ENCODE peak calls at places on chromosomes 12 and 14, in seven cellular contexts. A is omental fat pad, O is esophagus squamous epithelium, W is neural progenitor cell, T is fibroblast of mammary gland, Q is left ventricle myocardium inferior, B is body of pancreas. E is an unnamed sample.
A peak's percentile ranks its signal among the peaks of the same experiment; 100 is the strongest.

GRCh38 chr14:64993263-64993662 is 6.6 kb downstream of the FNTB start:
- DNase-seq in Q (no peak), W (no peak), O (no peak), A (no peak), B (no peak), T (no peak), E (no peak)

GRCh38 chr12:45235087-45236025 is 19.5 kb downstream of the ANO6 start:
- DNase-seq in Q (no peak), T (peak; percentile 74), A (no peak), W (peak; percentile 24), O (no peak), B (peak; percentile 68), E (peak; percentile 77)

GRCh38 chr12:75982974-75983660 is 48.5 kb downstream of the PHLDA1 start:
- DNase-seq in A (no peak), B (no peak), Q (peak; percentile 22), W (no peak), O (no peak), T (no peak), E (no peak)

GRCh38 chr12:11238275-11238674 is 31.2 kb downstream of the PRB3 start:
- DNase-seq in W (no peak), A (no peak), B (no peak), O (no peak), Q (no peak), T (no peak), E (no peak)

GRCh38 chr14:93903342-93904184 is 23.6 kb upstream of the FAM181A start:
- DNase-seq in B (no peak), Q (no peak), T (no peak), W (peak; percentile 74), O (no peak), A (no peak), E (peak; percentile 73)

GRCh38 chr12:24875014-24875413 is 73.9 kb downstream of the BCAT1 start:
- DNase-seq in W (no peak), Q (no peak), B (no peak), A (no peak), O (no peak), T (no peak), E (no peak)

GRCh38 chr12:76337583-76337982 is 10.6 kb downstream of the BBS10 start:
- DNase-seq in Q (no peak), B (no peak), W (no peak), T (peak; percentile 45), O (no peak), A (no peak), E (no peak)

GRCh38 chr12:124737040-124737419 is 126.6 kb downstream of the SCARB1 start:
- DNase-seq in B (no peak), A (no peak), Q (no peak), W (no peak), O (no peak), T (peak; percentile 40), E (no peak)

GRCh38 chr14:85380891-85381290 is 149.1 kb upstream of the FLRT2 start:
- DNase-seq in T (peak; percentile 4), B (no peak), W (peak; percentile 64), A (no peak), O (no peak), Q (no peak), E (no peak)

GRCh38 chr12:9897524-9897923 is 16.2 kb downstream of the KLRF2 start:
- DNase-seq in T (no peak), A (no peak), W (no peak), O (no peak), Q (no peak), B (no peak), E (no peak)

GRCh38 chr12:130608132-130608531 is 108.0 kb downstream of the RIMBP2 start:
- DNase-seq in B (no peak), O (no peak), A (no peak), W (peak; percentile 17), T (no peak), Q (no peak), E (no peak)

GRCh38 chr14:94685166-94685581 is 73.0 kb downstream of the SERPINA3 start:
- DNase-seq in A (no peak), B (no peak), W (peak; percentile 41), T (no peak), Q (no peak), O (no peak), E (peak; percentile 19)

GRCh38 chr14:51248041-51248987 is 8.3 kb downstream of the TMX1 start:
- DNase-seq in Q (no peak), O (no peak), W (no peak), T (no peak), B (peak; percentile 14), A (no peak), E (no peak)

GRCh38 chr14:99774526-99775307 is 18.5 kb upstream of the EML1 start:
- DNase-seq in A (no peak), W (no peak), Q (peak; percentile 56), O (no peak), T (no peak), B (peak; percentile 41), E (no peak)

GRCh38 chr14:85416771-85417170 is 113.2 kb upstream of the FLRT2 start:
- DNase-seq in B (no peak), O (no peak), W (no peak), A (no peak), Q (no peak), T (peak; percentile 84), E (no peak)

GRCh38 chr12:105084251-105085250 is at the start of gene ALDH1L2:
- DNase-seq in A (peak; percentile 71), O (peak; percentile 16), Q (peak; percentile 85), T (peak; percentile 89), B (peak; percentile 94), W (peak; percentile 93), E (peak; percentile 91)

GRCh38 chr14:102264775-102265174 is 40.2 kb downstream of the MOK start:
- DNase-seq in Q (peak; percentile 52), B (peak; percentile 48), O (no peak), A (no peak), W (no peak), T (no peak), E (no peak)

GRCh38 chr14:106657460-106657859 is 1131.1 kb downstream of the TMEM121 start:
- DNase-seq in T (no peak), O (no peak), B (peak; percentile 5), A (no peak), W (no peak), Q (no peak), E (no peak)

GRCh38 chr14:72479471-72479931 is 414.4 kb downstream of the DPF3 start:
- DNase-seq in O (no peak), T (no peak), Q (no peak), A (no peak), B (no peak), W (peak; percentile 22), E (no peak)

GRCh38 chr12:42960087-42960527 is 370.6 kb upstream of the PRICKLE1 start:
- DNase-seq in Q (no peak), A (no peak), T (peak; percentile 34), W (no peak), B (peak; percentile 5), O (no peak), E (no peak)

GRCh38 chr12:109777544-109777943 is 55.7 kb downstream of the TRPV4 start:
- DNase-seq in B (no peak), W (no peak), T (peak; percentile 26), O (no peak), A (no peak), Q (no peak), E (peak; percentile 52)

GRCh38 chr12:22624908-22625646 is at the start of gene ETNK1:
- DNase-seq in O (peak; percentile 41), W (peak; percentile 95), T (peak; percentile 90), A (peak; percentile 79), Q (peak; percentile 95), B (peak; percentile 96), E (peak; percentile 95)
- TF ChIP-seq CTCF in O (no peak), W (no peak), T (no peak), A (no peak), Q (peak; percentile 12), B (no peak), E (no peak)

GRCh38 chr12:119988788-119989618 is at the start of gene BICDL1:
- DNase-seq in T (peak; percentile 8), O (peak; percentile 66), Q (peak; percentile 23), B (peak; percentile 96), W (peak; percentile 99), A (no peak), E (peak; percentile 99)
- TF ChIP-seq CTCF in T (no peak), O (no peak), Q (no peak), B (no peak), W (no peak), A (no peak), E (no peak)

GRCh38 chr12:95492462-95492861 is 18.5 kb downstream of the METAP2 start:
- DNase-seq in T (no peak), W (no peak), A (no peak), Q (no peak), B (no peak), O (no peak), E (no peak)
- TF ChIP-seq CTCF in T (no peak), W (no peak), A (no peak), Q (no peak), B (no peak), O (no peak), E (no peak)

GRCh38 chr12:3207858-3208257 is 130.7 kb downstream of the TSPAN9 start:
- DNase-seq in O (no peak), T (no peak), A (no peak), W (peak; percentile 57), B (no peak), Q (no peak), E (peak; percentile 88)
- TF ChIP-seq CTCF in O (no peak), T (peak; percentile 14), A (no peak), W (peak; percentile 54), B (no peak), Q (peak; percentile 52), E (peak; percentile 96)

GRCh38 chr14:26531894-26532293 is 65.9 kb downstream of the NOVA1 start:
- DNase-seq in A (no peak), W (no peak), Q (no peak), B (no peak), O (no peak), T (peak; percentile 81), E (peak; percentile 7)
- TF ChIP-seq CTCF in A (no peak), W (no peak), Q (no peak), B (no peak), O (no peak), T (peak; percentile 66), E (no peak)

DNA sequence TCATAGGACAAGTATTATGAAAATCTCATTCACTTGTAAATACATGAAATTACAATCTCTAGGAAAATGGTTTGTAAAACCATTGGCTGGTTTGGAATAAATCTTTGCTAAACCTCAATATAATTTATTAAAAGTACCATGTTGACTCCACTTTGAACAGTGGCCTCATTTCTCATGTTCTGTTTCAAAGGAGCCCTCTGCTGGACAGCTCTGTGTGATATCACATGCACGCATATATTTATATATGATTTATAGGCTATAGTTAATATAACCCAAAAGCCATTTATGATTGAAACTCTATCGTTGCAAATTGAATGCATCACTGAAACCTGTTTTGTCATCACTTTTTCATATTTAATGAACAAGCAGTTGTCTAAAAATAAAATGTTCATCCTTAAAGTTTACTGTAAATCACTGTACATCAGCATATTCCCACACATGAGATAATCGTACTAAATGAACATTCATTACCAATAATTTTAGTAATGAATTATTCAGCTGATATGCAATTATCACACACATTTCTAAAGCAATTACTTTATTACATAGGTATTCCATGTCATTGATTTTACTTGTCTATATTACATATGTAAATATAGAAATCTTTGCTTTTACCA is 493.8 kb downstream of the NPAS3 start:
- DNase-seq in B (peak; percentile 29), T (peak; percentile 54), A (no peak), O (no peak), W (peak; percentile 8), Q (no peak), E (no peak)
- TF ChIP-seq CTCF in B (no peak), T (peak; percentile 60), A (no peak), O (peak; percentile 43), W (peak; percentile 52), Q (peak; percentile 62), E (peak; percentile 30)